ENCODE peak calls at places on chromosomes 12 and 14, in four cellular contexts. D is neural progenitor cell, F is HL-60, N is BJ. Q is an unnamed sample.

GRCh38 chr14:76057914-76058313 is 72.4 kb downstream of the IFT43 start:
- DNase-seq in D (no peak), F (no peak), N (no peak), Q (no peak)

GRCh38 chr12:123062682-123063426 is 82.4 kb downstream of the ARL6IP4 start:
- DNase-seq in D (no peak), F (peak; percentile 74), N (no peak), Q (peak; percentile 87)

GRCh38 chr14:31170411-31170810 is 37.2 kb downstream of the HECTD1 start:
- DNase-seq in D (no peak), F (no peak), N (no peak), Q (no peak)

GRCh38 chr12:121805171-121805687 is 1.4 kb downstream of the SETD1B start:
- DNase-seq in D (peak; percentile 52), F (peak; percentile 13), N (no peak), Q (no peak)

GRCh38 chr12:109921982-109922381 is 21.9 kb downstream of the TCHP start:
- DNase-seq in D (no peak), F (no peak), N (no peak), Q (no peak)

GRCh38 chr12:132226604-132227003 is 82.3 kb downstream of the NOC4L start:
- DNase-seq in D (no peak), F (no peak), N (no peak), Q (no peak)

GRCh38 chr12:42482086-42482819 is 107.3 kb downstream of the PRICKLE1 start:
- DNase-seq in D (peak; percentile 52), F (no peak), N (no peak), Q (no peak)

GRCh38 chr12:7959278-7960063 is 23.5 kb upstream of the SLC2A3 start:
- DNase-seq in D (peak; percentile 72), F (peak; percentile 88), N (no peak), Q (no peak)

GRCh38 chr14:29645117-29645516 is 282.5 kb downstream of the PRKD1 start:
- DNase-seq in D (no peak), F (no peak), N (no peak), Q (no peak)

GRCh38 chr14:103508930-103509329 is 13.7 kb downstream of the CKB start:
- DNase-seq in D (no peak), F (no peak), N (no peak), Q (no peak)

GRCh38 chr12:122951406-122951805 is 14.9 kb downstream of the ABCB9 start:
- DNase-seq in D (no peak), F (no peak), N (no peak), Q (peak; percentile 71)

GRCh38 chr12:54840293-54840692 is 14.0 kb upstream of the MUCL1 start:
- DNase-seq in D (no peak), F (peak; percentile 62), N (no peak), Q (no peak)

GRCh38 chr12:45299132-45299692 is 83.3 kb downstream of the ANO6 start:
- DNase-seq in D (no peak), F (no peak), N (peak; percentile 31), Q (no peak)

GRCh38 chr12:19750116-19750644 is 310.9 kb downstream of the AEBP2 start:
- DNase-seq in D (no peak), F (no peak), N (no peak), Q (no peak)

GRCh38 chr14:84864582-84865271 is 665.2 kb upstream of the FLRT2 start:
- DNase-seq in D (peak; percentile 14), F (no peak), N (no peak), Q (no peak)

GRCh38 chr12:47222592-47222959 is 142.8 kb upstream of the AMIGO2 start:
- DNase-seq in D (no peak), F (no peak), N (no peak), Q (no peak)

GRCh38 chr14:50719911-50720759 is 52.0 kb upstream of the SAV1 start:
- DNase-seq in D (no peak), F (no peak), N (peak; percentile 12), Q (no peak)

GRCh38 chr12:52186135-52186840 is 5.5 kb downstream of the KRT80 start:
- DNase-seq in D (no peak), F (peak; percentile 26), N (no peak), Q (peak; percentile 77)

GRCh38 chr14:99426796-99427346 is 53.8 kb downstream of the SETD3 start:
- DNase-seq in D (no peak), F (no peak), N (no peak), Q (no peak)

GRCh38 chr12:47744005-47744651 is 14.6 kb downstream of the RAPGEF3 start:
- DNase-seq in D (peak; percentile 42), F (peak; percentile 25), N (no peak), Q (no peak)

GRCh38 chr12:45292486-45293195 is 76.7 kb downstream of the ANO6 start:
- DNase-seq in D (no peak), F (no peak), N (no peak), Q (no peak)

GRCh38 chr12:69639400-69640016 is 28.8 kb upstream of the LRRC10 start:
- DNase-seq in D (peak; percentile 81), F (peak; percentile 61), N (no peak), Q (no peak)

GRCh38 chr14:22544881-22545420 is 44.1 kb downstream of the DAD1 start:
- DNase-seq in D (no peak), F (no peak), N (no peak), Q (no peak)

GRCh38 chr14:65787461-65787860 is 374.9 kb downstream of the FUT8 start:
- DNase-seq in D (no peak), F (no peak), N (no peak), Q (no peak)

GRCh38 chr14:71242237-71242748 is 335.0 kb downstream of the PCNX1 start:
- DNase-seq in D (no peak), F (no peak), N (peak; percentile 77), Q (no peak)

GRCh38 chr12:88925370-88925915 is 345.2 kb upstream of the KITLG start:
- DNase-seq in D (no peak), F (no peak), N (no peak), Q (no peak)

GRCh38 chr14:74089251-74090020 is 4.7 kb downstream of the LIN52 start:
- DNase-seq in D (no peak), F (peak; percentile 10), N (no peak), Q (no peak)

GRCh38 chr12:21983102-21983501 is 41.9 kb upstream of the ABCC9 start:
- DNase-seq in D (no peak), F (no peak), N (no peak), Q (no peak)

GRCh38 chr12:46342562-46343033 is 30.0 kb downstream of the SLC38A2 start:
- DNase-seq in D (peak; percentile 59), F (peak; percentile 25), N (no peak), Q (no peak)

GRCh38 chr14:57692671-57693070 is 173.2 kb downstream of the SLC35F4 start:
- DNase-seq in D (peak; percentile 13), F (peak; percentile 2), N (peak; percentile 8), Q (no peak)

Q was measured in CD14-positive monocyte.